ENCODE peak calls at places on chromosomes 5 and 9, in seven cellular contexts. One of them, this sample, is unnamed.

GRCh38 chr5:170360712-170361501 is 28.3 kb downstream of the KCNMB1 start:
- ATAC-seq in PC-3: no peak
- ATAC-seq in naive thymus-derived CD8-positive, alpha-beta T cell: no peak
- ATAC-seq in heart right ventricle: no peak
- ATAC-seq in sciatic nerve: peak
- ATAC-seq in Panc1: no peak
- ATAC-seq in K562: no peak
- ATAC-seq in this sample: no peak

GRCh38 chr9:70486127-70486526 is 71.7 kb upstream of the KLF9 start:
- ATAC-seq in PC-3: no peak
- ATAC-seq in naive thymus-derived CD8-positive, alpha-beta T cell: no peak
- ATAC-seq in heart right ventricle: no peak
- ATAC-seq in sciatic nerve: no peak
- ATAC-seq in Panc1: no peak
- ATAC-seq in K562: no peak
- ATAC-seq in this sample: no peak

GRCh38 chr9:114688388-114688787 is 6.4 kb upstream of the TEX48 start:
- ATAC-seq in PC-3: no peak
- ATAC-seq in naive thymus-derived CD8-positive, alpha-beta T cell: no peak
- ATAC-seq in heart right ventricle: no peak
- ATAC-seq in sciatic nerve: no peak
- ATAC-seq in Panc1: no peak
- ATAC-seq in K562: peak
- ATAC-seq in this sample: no peak

GRCh38 chr9:118782790-118783463 is 586.3 kb downstream of the BRINP1 start:
- ATAC-seq in PC-3: no peak
- ATAC-seq in naive thymus-derived CD8-positive, alpha-beta T cell: no peak
- ATAC-seq in heart right ventricle: no peak
- ATAC-seq in sciatic nerve: no peak
- ATAC-seq in Panc1: no peak
- ATAC-seq in K562: no peak
- ATAC-seq in this sample: no peak

GRCh38 chr5:95081500-95082355 is 203.2 kb downstream of the MCTP1 start:
- ATAC-seq in PC-3: peak
- ATAC-seq in naive thymus-derived CD8-positive, alpha-beta T cell: peak
- ATAC-seq in heart right ventricle: peak
- ATAC-seq in sciatic nerve: peak
- ATAC-seq in Panc1: peak
- ATAC-seq in K562: no peak
- ATAC-seq in this sample: peak

GRCh38 chr5:115530426-115530825 is 14.1 kb downstream of the FEM1C start:
- ATAC-seq in PC-3: no peak
- ATAC-seq in naive thymus-derived CD8-positive, alpha-beta T cell: no peak
- ATAC-seq in heart right ventricle: no peak
- ATAC-seq in sciatic nerve: peak
- ATAC-seq in Panc1: no peak
- ATAC-seq in K562: no peak
- ATAC-seq in this sample: no peak

GRCh38 chr5:96572864-96573512 is 89.2 kb upstream of the CAST start:
- ATAC-seq in PC-3: peak
- ATAC-seq in naive thymus-derived CD8-positive, alpha-beta T cell: no peak
- ATAC-seq in heart right ventricle: no peak
- ATAC-seq in sciatic nerve: no peak
- ATAC-seq in Panc1: peak
- ATAC-seq in K562: peak
- ATAC-seq in this sample: no peak

GRCh38 chr9:78306222-78307076 is 9.5 kb downstream of the PSAT1 start:
- ATAC-seq in PC-3: no peak
- ATAC-seq in naive thymus-derived CD8-positive, alpha-beta T cell: no peak
- ATAC-seq in heart right ventricle: no peak
- ATAC-seq in sciatic nerve: no peak
- ATAC-seq in Panc1: no peak
- ATAC-seq in K562: no peak
- ATAC-seq in this sample: no peak

GRCh38 chr5:20972419-20972925 is 984.5 kb upstream of the CDH18 start:
- ATAC-seq in PC-3: peak
- ATAC-seq in naive thymus-derived CD8-positive, alpha-beta T cell: no peak
- ATAC-seq in heart right ventricle: peak
- ATAC-seq in sciatic nerve: peak
- ATAC-seq in Panc1: peak
- ATAC-seq in K562: peak
- ATAC-seq in this sample: peak

GRCh38 chr5:15383469-15383868 is 116.5 kb upstream of the FBXL7 start:
- ATAC-seq in PC-3: no peak
- ATAC-seq in naive thymus-derived CD8-positive, alpha-beta T cell: no peak
- ATAC-seq in heart right ventricle: no peak
- ATAC-seq in sciatic nerve: peak
- ATAC-seq in Panc1: no peak
- ATAC-seq in K562: no peak
- ATAC-seq in this sample: no peak

GRCh38 chr5:116454417-116454927 is 120.2 kb downstream of the SEMA6A start:
- ATAC-seq in PC-3: no peak
- ATAC-seq in naive thymus-derived CD8-positive, alpha-beta T cell: no peak
- ATAC-seq in heart right ventricle: peak
- ATAC-seq in sciatic nerve: peak
- ATAC-seq in Panc1: no peak
- ATAC-seq in K562: no peak
- ATAC-seq in this sample: peak

GRCh38 chr9:137705906-137706305 is 87.1 kb downstream of the EHMT1 start:
- ATAC-seq in PC-3: no peak
- ATAC-seq in naive thymus-derived CD8-positive, alpha-beta T cell: no peak
- ATAC-seq in heart right ventricle: no peak
- ATAC-seq in sciatic nerve: no peak
- ATAC-seq in Panc1: no peak
- ATAC-seq in K562: peak
- ATAC-seq in this sample: no peak

GRCh38 chr5:132221781-132222648 is 5.6 kb downstream of the P4HA2 start:
- ATAC-seq in PC-3: no peak
- ATAC-seq in naive thymus-derived CD8-positive, alpha-beta T cell: no peak
- ATAC-seq in heart right ventricle: peak
- ATAC-seq in sciatic nerve: peak
- ATAC-seq in Panc1: no peak
- ATAC-seq in K562: no peak
- ATAC-seq in this sample: peak

GRCh38 chr5:151703227-151703626 is 16.5 kb upstream of the SPARC start:
- ATAC-seq in PC-3: no peak
- ATAC-seq in naive thymus-derived CD8-positive, alpha-beta T cell: no peak
- ATAC-seq in heart right ventricle: no peak
- ATAC-seq in sciatic nerve: no peak
- ATAC-seq in Panc1: no peak
- ATAC-seq in K562: no peak
- ATAC-seq in this sample: no peak

GRCh38 chr5:2695200-2695891 is 56.1 kb downstream of the IRX2 start:
- ATAC-seq in PC-3: peak
- ATAC-seq in naive thymus-derived CD8-positive, alpha-beta T cell: no peak
- ATAC-seq in heart right ventricle: no peak
- ATAC-seq in sciatic nerve: no peak
- ATAC-seq in Panc1: no peak
- ATAC-seq in K562: no peak
- ATAC-seq in this sample: no peak

GRCh38 chr5:92371889-92372235 is 988.7 kb upstream of the ARRDC3 start:
- ATAC-seq in PC-3: peak
- ATAC-seq in naive thymus-derived CD8-positive, alpha-beta T cell: no peak
- ATAC-seq in heart right ventricle: no peak
- ATAC-seq in sciatic nerve: no peak
- ATAC-seq in Panc1: peak
- ATAC-seq in K562: no peak
- ATAC-seq in this sample: no peak

GRCh38 chr9:17246770-17247169 is 111.9 kb downstream of the CNTLN start:
- ATAC-seq in PC-3: no peak
- ATAC-seq in naive thymus-derived CD8-positive, alpha-beta T cell: no peak
- ATAC-seq in heart right ventricle: no peak
- ATAC-seq in sciatic nerve: no peak
- ATAC-seq in Panc1: no peak
- ATAC-seq in K562: no peak
- ATAC-seq in this sample: no peak

GRCh38 chr9:2616726-2617377 is 4.7 kb upstream of the VLDLR start:
- ATAC-seq in PC-3: no peak
- ATAC-seq in naive thymus-derived CD8-positive, alpha-beta T cell: no peak
- ATAC-seq in heart right ventricle: no peak
- ATAC-seq in sciatic nerve: no peak
- ATAC-seq in Panc1: no peak
- ATAC-seq in K562: no peak
- ATAC-seq in this sample: no peak

GRCh38 chr9:4762889-4763521 is 22.0 kb upstream of the AK3 start:
- ATAC-seq in PC-3: no peak
- ATAC-seq in naive thymus-derived CD8-positive, alpha-beta T cell: peak
- ATAC-seq in heart right ventricle: peak
- ATAC-seq in sciatic nerve: peak
- ATAC-seq in Panc1: no peak
- ATAC-seq in K562: peak
- ATAC-seq in this sample: peak

GRCh38 chr9:99873531-99873930 is 32.9 kb upstream of the STX17 start:
- ATAC-seq in PC-3: peak
- ATAC-seq in naive thymus-derived CD8-positive, alpha-beta T cell: no peak
- ATAC-seq in heart right ventricle: no peak
- ATAC-seq in sciatic nerve: no peak
- ATAC-seq in Panc1: no peak
- ATAC-seq in K562: no peak
- ATAC-seq in this sample: no peak

This sample was measured in gastroesophageal sphincter.